ENCODE peak calls at places on chromosomes 3 and 15, in eight cellular contexts. H, T, E, L, W, J, V and R are unnamed samples.

GRCh38 chr3:42080452-42080872 is 10.7 kb upstream of the TRAK1 start:
- DNase-seq in H (no peak), T (no peak), E (no peak), L (no peak), W (no peak), J (no peak), V (no peak), R (peak)

GRCh38 chr15:76336254-76337046 is at the start of gene ISL2:
- DNase-seq in H (peak), T (peak), E (no peak), L (no peak), W (peak), J (no peak), V (no peak), R (peak)

GRCh38 chr3:23999012-23999641 is 54.0 kb downstream of the NR1D2 start:
- DNase-seq in H (peak), T (peak), E (peak), L (no peak), W (peak), J (no peak), V (no peak), R (peak)

GRCh38 chr3:59326246-59327024 is 276.6 kb upstream of the CFAP20DC start:
- DNase-seq in H (no peak), T (no peak), E (no peak), L (no peak), W (no peak), J (no peak), V (no peak), R (no peak)

GRCh38 chr3:170689218-170689874 is 103.5 kb upstream of the SLC7A14 start:
- DNase-seq in H (peak), T (no peak), E (no peak), L (peak), W (no peak), J (no peak), V (peak), R (peak)

GRCh38 chr3:73210759-73211158 is 149.3 kb downstream of the EBLN2 start:
- DNase-seq in H (no peak), T (no peak), E (no peak), L (no peak), W (no peak), J (no peak), V (no peak), R (no peak)

GRCh38 chr15:30991301-30992072 is at the start of gene MTMR10:
- DNase-seq in H (peak), T (peak), E (peak), L (peak), W (peak), J (no peak), V (peak), R (peak)

GRCh38 chr15:38627684-38628277 is 63.2 kb upstream of the RASGRP1 start:
- DNase-seq in H (no peak), T (no peak), E (no peak), L (peak), W (no peak), J (no peak), V (no peak), R (no peak)

GRCh38 chr3:170330366-170330765 is 27.1 kb upstream of the SKIL start:
- DNase-seq in H (no peak), T (no peak), E (no peak), L (no peak), W (no peak), J (no peak), V (no peak), R (peak)

GRCh38 chr3:42984701-42985100 is 5.6 kb downstream of the GASK1A start:
- DNase-seq in H (no peak), T (no peak), E (no peak), L (no peak), W (no peak), J (no peak), V (no peak), R (no peak)

GRCh38 chr15:100852630-100853029 is 27.0 kb upstream of the ALDH1A3 start:
- DNase-seq in H (no peak), T (no peak), E (no peak), L (no peak), W (no peak), J (no peak), V (no peak), R (no peak)

GRCh38 chr3:13251166-13251892 is 168.8 kb downstream of the NUP210 start:
- DNase-seq in H (no peak), T (no peak), E (no peak), L (no peak), W (no peak), J (no peak), V (no peak), R (no peak)

GRCh38 chr15:70347766-70348558 is 250.2 kb upstream of the TLE3 start:
- DNase-seq in H (no peak), T (no peak), E (no peak), L (peak), W (peak), J (no peak), V (no peak), R (no peak)

GRCh38 chr3:31105438-31106077 is 211.1 kb upstream of the GADL1 start:
- DNase-seq in H (no peak), T (no peak), E (no peak), L (no peak), W (no peak), J (no peak), V (peak), R (peak)

GRCh38 chr3:16178628-16178988 is 4.1 kb downstream of the GALNT15 start:
- DNase-seq in H (no peak), T (no peak), E (no peak), L (no peak), W (no peak), J (no peak), V (no peak), R (no peak)